ENCODE peak calls at places on chromosomes 16 and 17, in eight cellular contexts. One of them, this sample, is unnamed.

GRCh38 chr17:77528516-77529327 is 388.0 kb downstream of the SEC14L1 start:
- DNase-seq in type B pancreatic cell: no peak
- DNase-seq in A549: no peak
- DNase-seq in IMR-90: no peak
- DNase-seq in GM12865: no peak
- DNase-seq in ovary: no peak
- DNase-seq in GM23338: peak
- DNase-seq in AG04450: no peak
- DNase-seq in this sample: peak

GRCh38 chr16:12798846-12799245 is 4.8 kb downstream of the CPPED1 start:
- DNase-seq in GM12865: no peak
- DNase-seq in type B pancreatic cell: no peak
- DNase-seq in IMR-90: no peak
- DNase-seq in AG04450: no peak
- DNase-seq in A549: no peak
- DNase-seq in ovary: no peak
- DNase-seq in GM23338: no peak
- DNase-seq in this sample: no peak

GRCh38 chr17:30238387-30239088 is 3.0 kb upstream of the SLC6A4 start:
- DNase-seq in AG04450: no peak
- DNase-seq in GM23338: peak
- DNase-seq in ovary: no peak
- DNase-seq in A549: no peak
- DNase-seq in type B pancreatic cell: no peak
- DNase-seq in IMR-90: no peak
- DNase-seq in GM12865: no peak
- DNase-seq in this sample: no peak

GRCh38 chr17:41527076-41528023 is 758 bp downstream of the KRT19 start:
- DNase-seq in AG04450: no peak
- DNase-seq in ovary: peak
- DNase-seq in IMR-90: no peak
- DNase-seq in type B pancreatic cell: no peak
- DNase-seq in A549: no peak
- DNase-seq in GM23338: peak
- DNase-seq in GM12865: no peak
- DNase-seq in this sample: no peak

GRCh38 chr16:81526935-81527334 is 82.3 kb downstream of the CMIP start:
- DNase-seq in type B pancreatic cell: no peak
- DNase-seq in IMR-90: peak
- DNase-seq in A549: peak
- DNase-seq in ovary: peak
- DNase-seq in AG04450: no peak
- DNase-seq in GM23338: no peak
- DNase-seq in GM12865: no peak
- DNase-seq in this sample: peak

GRCh38 chr16:2511128-2511785 is 2.5 kb upstream of the ATP6V0C start:
- DNase-seq in A549: no peak
- DNase-seq in GM23338: peak
- DNase-seq in IMR-90: peak
- DNase-seq in type B pancreatic cell: no peak
- DNase-seq in ovary: peak
- DNase-seq in AG04450: peak
- DNase-seq in GM12865: no peak
- DNase-seq in this sample: no peak

GRCh38 chr16:69853481-69853880 is 91.3 kb downstream of the WWP2 start:
- DNase-seq in type B pancreatic cell: no peak
- DNase-seq in GM12865: no peak
- DNase-seq in ovary: no peak
- DNase-seq in IMR-90: no peak
- DNase-seq in GM23338: no peak
- DNase-seq in AG04450: no peak
- DNase-seq in A549: no peak
- DNase-seq in this sample: no peak

GRCh38 chr16:8376430-8376829 is 213.9 kb downstream of the TMEM114 start:
- DNase-seq in AG04450: no peak
- DNase-seq in GM12865: no peak
- DNase-seq in ovary: no peak
- DNase-seq in IMR-90: no peak
- DNase-seq in type B pancreatic cell: no peak
- DNase-seq in A549: no peak
- DNase-seq in GM23338: no peak
- DNase-seq in this sample: no peak

GRCh38 chr17:19812407-19812806 is 55.3 kb downstream of the ULK2 start:
- DNase-seq in AG04450: no peak
- DNase-seq in A549: peak
- DNase-seq in GM23338: peak
- DNase-seq in IMR-90: peak
- DNase-seq in type B pancreatic cell: no peak
- DNase-seq in GM12865: no peak
- DNase-seq in ovary: no peak
- DNase-seq in this sample: no peak

GRCh38 chr16:29029168-29029994 is 44.5 kb downstream of the LAT start:
- DNase-seq in GM23338: peak
- DNase-seq in GM12865: peak
- DNase-seq in AG04450: peak
- DNase-seq in ovary: peak
- DNase-seq in IMR-90: peak
- DNase-seq in type B pancreatic cell: no peak
- DNase-seq in A549: peak
- DNase-seq in this sample: no peak

GRCh38 chr17:59371426-59372099 is 40.1 kb downstream of the YPEL2 start:
- DNase-seq in ovary: peak
- DNase-seq in A549: no peak
- DNase-seq in IMR-90: no peak
- DNase-seq in GM12865: no peak
- DNase-seq in GM23338: no peak
- DNase-seq in AG04450: no peak
- DNase-seq in type B pancreatic cell: no peak
- DNase-seq in this sample: no peak

GRCh38 chr16:87849419-87850008 is 19.8 kb downstream of the SLC7A5 start:
- DNase-seq in GM12865: no peak
- DNase-seq in type B pancreatic cell: no peak
- DNase-seq in IMR-90: no peak
- DNase-seq in A549: no peak
- DNase-seq in GM23338: no peak
- DNase-seq in AG04450: no peak
- DNase-seq in ovary: peak
- DNase-seq in this sample: no peak

GRCh38 chr16:3810198-3810664 is 70.3 kb downstream of the CREBBP start:
- DNase-seq in GM23338: no peak
- DNase-seq in type B pancreatic cell: no peak
- DNase-seq in AG04450: no peak
- DNase-seq in IMR-90: no peak
- DNase-seq in GM12865: peak
- DNase-seq in A549: no peak
- DNase-seq in ovary: no peak
- DNase-seq in this sample: no peak

GRCh38 chr17:6755731-6756184 is at the start of gene XAF1:
- DNase-seq in type B pancreatic cell: no peak
- DNase-seq in IMR-90: peak
- DNase-seq in GM12865: peak
- DNase-seq in GM23338: no peak
- DNase-seq in AG04450: peak
- DNase-seq in ovary: peak
- DNase-seq in A549: no peak
- DNase-seq in this sample: no peak

GRCh38 chr17:57174591-57174990 is 81.7 kb upstream of the MSI2 start:
- DNase-seq in A549: no peak
- DNase-seq in type B pancreatic cell: no peak
- DNase-seq in GM23338: no peak
- DNase-seq in ovary: no peak
- DNase-seq in AG04450: no peak
- DNase-seq in GM12865: peak
- DNase-seq in IMR-90: no peak
- DNase-seq in this sample: no peak

GRCh38 chr17:56309897-56310296 is 156.6 kb downstream of the ANKFN1 start:
- DNase-seq in ovary: no peak
- DNase-seq in IMR-90: peak
- DNase-seq in GM23338: no peak
- DNase-seq in AG04450: no peak
- DNase-seq in type B pancreatic cell: no peak
- DNase-seq in A549: peak
- DNase-seq in GM12865: no peak
- DNase-seq in this sample: no peak

GRCh38 chr16:87705780-87706277 is 60.0 kb downstream of the KLHDC4 start:
- DNase-seq in GM12865: no peak
- DNase-seq in A549: no peak
- DNase-seq in ovary: no peak
- DNase-seq in AG04450: no peak
- DNase-seq in GM23338: no peak
- DNase-seq in type B pancreatic cell: no peak
- DNase-seq in IMR-90: no peak
- DNase-seq in this sample: no peak

GRCh38 chr16:31061126-31061812 is 12.8 kb downstream of the ZNF668 start:
- DNase-seq in GM12865: no peak
- DNase-seq in type B pancreatic cell: no peak
- DNase-seq in GM23338: no peak
- DNase-seq in AG04450: no peak
- DNase-seq in ovary: no peak
- DNase-seq in IMR-90: no peak
- DNase-seq in A549: no peak
- DNase-seq in this sample: no peak

GRCh38 chr16:27350006-27350405 is 36.2 kb downstream of the IL4R start:
- DNase-seq in AG04450: no peak
- DNase-seq in GM12865: no peak
- DNase-seq in IMR-90: no peak
- DNase-seq in A549: no peak
- DNase-seq in type B pancreatic cell: no peak
- DNase-seq in ovary: no peak
- DNase-seq in GM23338: no peak
- DNase-seq in this sample: no peak

GRCh38 chr16:80197790-80198201 is 343.0 kb upstream of the DYNLRB2 start:
- DNase-seq in GM12865: no peak
- DNase-seq in ovary: no peak
- DNase-seq in IMR-90: peak
- DNase-seq in type B pancreatic cell: no peak
- DNase-seq in A549: peak
- DNase-seq in AG04450: peak
- DNase-seq in GM23338: no peak
- DNase-seq in this sample: no peak

GRCh38 chr16:61946019-61946418 is 90.2 kb downstream of the CDH8 start:
- DNase-seq in IMR-90: no peak
- DNase-seq in GM12865: no peak
- DNase-seq in GM23338: peak
- DNase-seq in ovary: no peak
- DNase-seq in AG04450: no peak
- DNase-seq in A549: no peak
- DNase-seq in type B pancreatic cell: no peak
- DNase-seq in this sample: no peak
- TF ChIP-seq CTCF in IMR-90: no peak
- TF ChIP-seq CTCF in GM12865: no peak
- TF ChIP-seq CTCF in GM23338: peak
- TF ChIP-seq CTCF in ovary: no peak
- TF ChIP-seq CTCF in AG04450: no peak
- TF ChIP-seq CTCF in A549: no peak
- TF ChIP-seq CTCF in type B pancreatic cell: peak
- TF ChIP-seq CTCF in this sample: peak

DNA sequence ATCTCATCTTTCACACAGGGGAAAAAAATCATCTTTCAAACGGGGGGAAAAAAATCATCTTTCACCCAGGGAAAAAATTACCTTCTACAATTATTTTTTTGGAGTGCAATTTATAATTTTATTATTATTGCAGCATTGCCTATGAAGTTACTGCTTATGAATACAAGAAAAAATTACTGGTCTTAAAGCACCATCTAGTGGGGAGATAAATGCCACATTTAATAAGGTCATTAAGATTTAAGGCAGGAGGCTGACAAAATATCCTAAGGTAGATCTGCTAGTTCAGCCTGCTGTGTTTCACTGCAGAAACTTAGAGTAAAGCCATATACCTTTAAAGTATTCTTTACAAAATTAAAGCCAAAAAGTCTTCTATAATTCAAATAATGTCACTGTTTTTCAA is 13.7 kb downstream of the SHCBP1 start:
- DNase-seq in AG04450: peak
- DNase-seq in A549: peak
- DNase-seq in type B pancreatic cell: no peak
- DNase-seq in GM23338: peak
- DNase-seq in ovary: no peak
- DNase-seq in GM12865: peak
- DNase-seq in IMR-90: peak
- DNase-seq in this sample: no peak
- TF ChIP-seq CTCF in AG04450: peak
- TF ChIP-seq CTCF in A549: peak
- TF ChIP-seq CTCF in type B pancreatic cell: peak
- TF ChIP-seq CTCF in GM23338: no peak
- TF ChIP-seq CTCF in ovary: no peak
- TF ChIP-seq CTCF in GM12865: peak
- TF ChIP-seq CTCF in IMR-90: peak
- TF ChIP-seq CTCF in this sample: no peak

DNA sequence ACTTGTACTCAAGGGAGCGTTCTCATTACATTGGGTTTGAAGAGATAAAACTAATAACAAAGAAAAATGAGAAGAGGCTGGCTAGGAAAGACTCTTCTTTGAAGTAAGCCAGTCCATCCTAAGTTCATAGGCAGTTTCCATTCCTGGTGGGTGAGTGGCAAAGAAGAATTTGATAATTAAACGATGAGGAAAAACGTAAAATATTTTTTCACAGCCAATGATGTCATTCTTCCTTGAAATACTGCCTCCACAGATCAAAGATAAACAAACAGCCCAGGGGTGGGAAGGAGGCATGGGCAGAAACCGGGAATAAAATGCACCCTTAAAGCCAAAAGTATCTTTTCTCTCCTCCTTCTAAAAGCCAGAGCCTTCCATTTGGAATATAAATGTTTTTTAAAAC is 346.6 kb downstream of the PMP22 start:
- DNase-seq in AG04450: no peak
- DNase-seq in type B pancreatic cell: no peak
- DNase-seq in A549: peak
- DNase-seq in IMR-90: peak
- DNase-seq in GM23338: no peak
- DNase-seq in ovary: no peak
- DNase-seq in GM12865: no peak
- DNase-seq in this sample: no peak
- TF ChIP-seq CTCF in AG04450: no peak
- TF ChIP-seq CTCF in type B pancreatic cell: no peak
- TF ChIP-seq CTCF in A549: no peak
- TF ChIP-seq CTCF in IMR-90: no peak
- TF ChIP-seq CTCF in GM23338: no peak
- TF ChIP-seq CTCF in ovary: no peak
- TF ChIP-seq CTCF in GM12865: no peak
- TF ChIP-seq CTCF in this sample: no peak

DNA sequence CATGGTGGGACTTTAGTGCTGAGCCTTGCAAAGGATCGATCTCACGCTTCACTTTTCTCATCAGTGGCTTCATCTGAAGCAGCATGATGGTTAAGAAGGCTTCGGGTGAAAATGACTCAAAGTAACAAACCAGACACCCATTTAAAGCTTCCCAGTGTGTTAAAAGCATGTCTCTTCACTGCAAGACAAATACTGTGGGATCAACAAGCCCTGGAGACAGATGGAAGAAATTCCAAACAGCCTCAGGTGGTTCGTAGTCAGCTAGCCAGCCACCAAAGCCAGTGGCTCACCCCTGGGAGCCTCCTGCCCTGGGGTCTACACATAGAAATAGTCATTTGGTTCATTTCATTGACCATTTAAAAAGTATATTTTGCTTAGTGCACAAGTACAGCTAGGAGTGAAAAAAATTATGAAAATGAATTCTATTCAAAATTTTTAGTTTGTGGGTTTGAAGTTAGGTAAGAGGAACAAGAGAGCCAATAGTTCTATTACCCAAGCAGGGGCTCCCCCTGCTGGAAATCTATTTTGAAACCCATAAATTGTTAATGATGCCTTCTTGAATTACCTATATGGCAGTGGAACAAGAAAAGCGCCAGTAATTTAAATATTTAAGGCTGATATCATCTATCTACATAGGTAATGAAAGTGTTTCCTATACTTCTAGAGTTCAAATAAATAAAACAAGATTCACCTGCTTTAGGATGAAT is 51.6 kb downstream of the PMP22 start:
- DNase-seq in AG04450: no peak
- DNase-seq in GM12865: no peak
- DNase-seq in ovary: no peak
- DNase-seq in IMR-90: peak
- DNase-seq in GM23338: peak
- DNase-seq in A549: peak
- DNase-seq in type B pancreatic cell: no peak
- DNase-seq in this sample: no peak
- TF ChIP-seq CTCF in AG04450: peak
- TF ChIP-seq CTCF in GM12865: peak
- TF ChIP-seq CTCF in ovary: no peak
- TF ChIP-seq CTCF in IMR-90: peak
- TF ChIP-seq CTCF in GM23338: peak
- TF ChIP-seq CTCF in A549: peak
- TF ChIP-seq CTCF in type B pancreatic cell: peak
- TF ChIP-seq CTCF in this sample: no peak

This sample was measured in mesothelial cell of epicardium.